ENCODE peak calls at places on chromosomes 12 and 14, in four cellular contexts. L is hepatocyte, Z is body of pancreas, M is gastrocnemius medialis. W is an unnamed sample.
A peak's percentile ranks its signal among the peaks of the same experiment; 100 is the strongest.

GRCh38 chr12:54227376-54227775 is 38.6 kb upstream of the SMUG1 start:
- DNase-seq in L (no peak), Z (no peak), M (no peak), W (no peak)

GRCh38 chr12:95862038-95862437 is 3.3 kb downstream of the SNRPF start:
- DNase-seq in L (no peak), Z (no peak), M (no peak), W (no peak)

GRCh38 chr14:64698899-64699298 is 5.3 kb upstream of the PLEKHG3 start:
- DNase-seq in L (peak; percentile 84), Z (peak; percentile 57), M (no peak), W (no peak)

GRCh38 chr14:61355892-61356325 is 34.5 kb downstream of the PRKCH start:
- DNase-seq in L (peak; percentile 51), Z (peak; percentile 51), M (peak; percentile 27), W (peak; percentile 50)

GRCh38 chr12:64608901-64609542 is 1.3 kb upstream of the RASSF3 start:
- DNase-seq in L (peak; percentile 68), Z (peak; percentile 17), M (no peak), W (peak; percentile 56)

GRCh38 chr12:46430340-46430948 is 57.9 kb upstream of the SLC38A2 start:
- DNase-seq in L (peak; percentile 50), Z (no peak), M (no peak), W (peak; percentile 84)

GRCh38 chr14:73776194-73776537 is 62.0 kb upstream of the PNMA1 start:
- DNase-seq in L (no peak), Z (no peak), M (no peak), W (no peak)

GRCh38 chr14:85607571-85608219 is 77.8 kb downstream of the FLRT2 start:
- DNase-seq in L (peak; percentile 39), Z (no peak), M (no peak), W (peak; percentile 71)

GRCh38 chr12:109652233-109652772 is 61.3 kb upstream of the FAM222A start:
- DNase-seq in L (no peak), Z (no peak), M (no peak), W (no peak)

GRCh38 chr14:99273025-99273723 is 1.2 kb upstream of the BCL11B start:
- DNase-seq in L (peak; percentile 76), Z (no peak), M (no peak), W (no peak)

GRCh38 chr14:72075649-72076334 is 143.6 kb downstream of the RGS6 start:
- DNase-seq in L (no peak), Z (no peak), M (no peak), W (no peak)

GRCh38 chr12:50246873-50247612 is 36.3 kb downstream of the LIMA1 start:
- DNase-seq in L (peak; percentile 65), Z (peak; percentile 89), M (peak; percentile 88), W (peak; percentile 97)

GRCh38 chr14:100417466-100417865 is 94.3 kb downstream of the SLC25A47 start:
- DNase-seq in L (peak; percentile 88), Z (peak; percentile 90), M (peak; percentile 43), W (peak; percentile 94)
- TF ChIP-seq CTCF in L (peak; percentile 65), Z (peak; percentile 64), M (peak; percentile 28), W (peak; percentile 97)

GRCh38 chr12:61996717-61997116 is 263.5 kb upstream of the USP15 start:
- DNase-seq in L (no peak), Z (no peak), M (no peak), W (no peak)
- H3K4me3 ChIP-seq in L (no peak overlapping the region), Z (no peak overlapping the region), M (no peak overlapping the region), W (no peak overlapping the region)

DNA sequence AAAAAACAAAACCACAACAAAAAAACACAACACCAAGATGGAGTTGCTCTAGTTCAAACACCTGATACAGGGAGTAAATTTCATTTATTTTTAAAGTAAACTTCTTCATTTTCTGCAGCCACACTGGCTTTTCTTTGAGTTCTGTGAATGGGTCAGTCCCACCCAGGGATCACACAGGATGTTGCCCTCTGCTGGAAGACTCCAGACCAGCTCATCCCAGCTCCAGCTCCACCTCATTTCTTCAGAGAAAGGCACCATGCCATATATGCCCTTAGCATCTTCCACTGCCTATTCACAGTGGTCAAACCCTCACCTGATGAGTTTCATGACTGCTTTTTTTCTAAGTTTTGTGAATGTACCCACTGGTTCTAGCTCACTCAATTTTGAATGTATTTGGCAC is 8.0 kb downstream of the GLIPR1 start:
- DNase-seq in L (peak; percentile 34), Z (no peak), M (no peak), W (peak; percentile 49)
- TF ChIP-seq CTCF in L (peak; percentile 30), Z (peak; percentile 11), M (no peak), W (peak; percentile 64)

GRCh38 chr14:74942164-74942563 is 13.2 kb downstream of the PGF start:
- DNase-seq in L (no peak), Z (no peak), M (no peak), W (no peak)
- H3K4me3 ChIP-seq in L (no peak overlapping the region), Z (no peak overlapping the region), M (no peak overlapping the region), W (no peak overlapping the region)

W was measured in astrocyte of the spinal cord.